ENCODE peak calls at places on chromosomes 13 and 19, in nine cellular contexts. One of them, this sample, is unnamed.

GRCh38 chr19:38867176-38867780 is 10.8 kb downstream of the RINL start:
- DNase-seq in endothelial cell of umbilical vein: no peak
- DNase-seq in IMR-90: no peak
- DNase-seq in heart right ventricle: no peak
- DNase-seq in non-pigmented ciliary epithelial cell: no peak
- DNase-seq in adrenal gland: no peak
- DNase-seq in NCI-H774: no peak
- DNase-seq in skeletal muscle cell: no peak
- DNase-seq in lung microvascular endothelial cell: no peak
- DNase-seq in this sample: no peak

GRCh38 chr13:32246468-32246867 is 68.7 kb downstream of the ZAR1L start:
- DNase-seq in skeletal muscle cell: peak
- DNase-seq in NCI-H774: no peak
- DNase-seq in heart right ventricle: peak
- DNase-seq in adrenal gland: peak
- DNase-seq in non-pigmented ciliary epithelial cell: peak
- DNase-seq in lung microvascular endothelial cell: peak
- DNase-seq in IMR-90: peak
- DNase-seq in endothelial cell of umbilical vein: peak
- DNase-seq in this sample: peak

GRCh38 chr13:46352810-46353209 is 34.2 kb downstream of the RUBCNL start:
- DNase-seq in endothelial cell of umbilical vein: no peak
- DNase-seq in heart right ventricle: no peak
- DNase-seq in NCI-H774: no peak
- DNase-seq in skeletal muscle cell: no peak
- DNase-seq in IMR-90: no peak
- DNase-seq in non-pigmented ciliary epithelial cell: no peak
- DNase-seq in lung microvascular endothelial cell: no peak
- DNase-seq in adrenal gland: peak
- DNase-seq in this sample: no peak

GRCh38 chr19:15015946-15016542 is 33.2 kb upstream of the CASP14 start:
- DNase-seq in NCI-H774: no peak
- DNase-seq in lung microvascular endothelial cell: peak
- DNase-seq in non-pigmented ciliary epithelial cell: no peak
- DNase-seq in IMR-90: no peak
- DNase-seq in skeletal muscle cell: no peak
- DNase-seq in heart right ventricle: no peak
- DNase-seq in endothelial cell of umbilical vein: peak
- DNase-seq in adrenal gland: peak
- DNase-seq in this sample: peak

GRCh38 chr13:51763486-51763885 is 40.5 kb downstream of the DHRS12 start:
- DNase-seq in NCI-H774: no peak
- DNase-seq in endothelial cell of umbilical vein: no peak
- DNase-seq in adrenal gland: no peak
- DNase-seq in heart right ventricle: no peak
- DNase-seq in skeletal muscle cell: no peak
- DNase-seq in IMR-90: no peak
- DNase-seq in non-pigmented ciliary epithelial cell: no peak
- DNase-seq in lung microvascular endothelial cell: no peak
- DNase-seq in this sample: no peak

GRCh38 chr19:47729468-47729798 is 15.9 kb upstream of the NOP53 start:
- DNase-seq in skeletal muscle cell: peak
- DNase-seq in lung microvascular endothelial cell: no peak
- DNase-seq in endothelial cell of umbilical vein: peak
- DNase-seq in adrenal gland: peak
- DNase-seq in NCI-H774: no peak
- DNase-seq in non-pigmented ciliary epithelial cell: peak
- DNase-seq in heart right ventricle: peak
- DNase-seq in IMR-90: peak
- DNase-seq in this sample: peak

GRCh38 chr19:40585677-40586422 is 9.2 kb downstream of the SHKBP1 start:
- DNase-seq in skeletal muscle cell: no peak
- DNase-seq in lung microvascular endothelial cell: peak
- DNase-seq in adrenal gland: no peak
- DNase-seq in endothelial cell of umbilical vein: peak
- DNase-seq in heart right ventricle: no peak
- DNase-seq in IMR-90: peak
- DNase-seq in non-pigmented ciliary epithelial cell: no peak
- DNase-seq in NCI-H774: no peak
- DNase-seq in this sample: no peak

GRCh38 chr19:17841371-17841809 is 6.4 kb downstream of the JAK3 start:
- DNase-seq in skeletal muscle cell: no peak
- DNase-seq in adrenal gland: no peak
- DNase-seq in lung microvascular endothelial cell: no peak
- DNase-seq in heart right ventricle: no peak
- DNase-seq in endothelial cell of umbilical vein: no peak
- DNase-seq in non-pigmented ciliary epithelial cell: no peak
- DNase-seq in NCI-H774: no peak
- DNase-seq in IMR-90: no peak
- DNase-seq in this sample: no peak

GRCh38 chr19:3336680-3337523 is 29.5 kb upstream of the NFIC start:
- DNase-seq in IMR-90: peak
- DNase-seq in adrenal gland: peak
- DNase-seq in non-pigmented ciliary epithelial cell: no peak
- DNase-seq in heart right ventricle: peak
- DNase-seq in skeletal muscle cell: peak
- DNase-seq in endothelial cell of umbilical vein: peak
- DNase-seq in lung microvascular endothelial cell: peak
- DNase-seq in NCI-H774: peak
- DNase-seq in this sample: peak

GRCh38 chr13:24230428-24231072 is 70.0 kb downstream of the SPATA13 start:
- DNase-seq in IMR-90: no peak
- DNase-seq in heart right ventricle: no peak
- DNase-seq in endothelial cell of umbilical vein: no peak
- DNase-seq in adrenal gland: no peak
- DNase-seq in lung microvascular endothelial cell: no peak
- DNase-seq in NCI-H774: no peak
- DNase-seq in non-pigmented ciliary epithelial cell: no peak
- DNase-seq in skeletal muscle cell: no peak
- DNase-seq in this sample: no peak

GRCh38 chr19:46472592-46472991 is 1.2 kb upstream of the PNMA8A start:
- DNase-seq in lung microvascular endothelial cell: no peak
- DNase-seq in heart right ventricle: no peak
- DNase-seq in NCI-H774: no peak
- DNase-seq in skeletal muscle cell: no peak
- DNase-seq in non-pigmented ciliary epithelial cell: no peak
- DNase-seq in adrenal gland: no peak
- DNase-seq in IMR-90: no peak
- DNase-seq in endothelial cell of umbilical vein: no peak
- DNase-seq in this sample: no peak

GRCh38 chr19:50387176-50387867 is 3.2 kb downstream of the POLD1 start:
- DNase-seq in lung microvascular endothelial cell: peak
- DNase-seq in non-pigmented ciliary epithelial cell: no peak
- DNase-seq in heart right ventricle: no peak
- DNase-seq in NCI-H774: no peak
- DNase-seq in endothelial cell of umbilical vein: peak
- DNase-seq in skeletal muscle cell: no peak
- DNase-seq in adrenal gland: no peak
- DNase-seq in IMR-90: peak
- DNase-seq in this sample: peak

GRCh38 chr13:44697058-44697457 is 120.9 kb upstream of the TSC22D1 start:
- DNase-seq in NCI-H774: no peak
- DNase-seq in endothelial cell of umbilical vein: no peak
- DNase-seq in skeletal muscle cell: no peak
- DNase-seq in heart right ventricle: no peak
- DNase-seq in IMR-90: no peak
- DNase-seq in lung microvascular endothelial cell: no peak
- DNase-seq in non-pigmented ciliary epithelial cell: no peak
- DNase-seq in adrenal gland: no peak
- DNase-seq in this sample: no peak

GRCh38 chr13:33194820-33195692 is 90.5 kb downstream of the STARD13 start:
- DNase-seq in endothelial cell of umbilical vein: peak
- DNase-seq in non-pigmented ciliary epithelial cell: peak
- DNase-seq in heart right ventricle: peak
- DNase-seq in lung microvascular endothelial cell: peak
- DNase-seq in NCI-H774: peak
- DNase-seq in IMR-90: peak
- DNase-seq in skeletal muscle cell: peak
- DNase-seq in adrenal gland: no peak
- DNase-seq in this sample: no peak

GRCh38 chr13:59391696-59392095 is 772.0 kb downstream of the DIAPH3 start:
- DNase-seq in non-pigmented ciliary epithelial cell: peak
- DNase-seq in IMR-90: peak
- DNase-seq in NCI-H774: peak
- DNase-seq in lung microvascular endothelial cell: peak
- DNase-seq in endothelial cell of umbilical vein: peak
- DNase-seq in adrenal gland: peak
- DNase-seq in skeletal muscle cell: peak
- DNase-seq in heart right ventricle: peak
- DNase-seq in this sample: peak

GRCh38 chr13:74406439-74406838 is 272.2 kb upstream of the KLF12 start:
- DNase-seq in skeletal muscle cell: peak
- DNase-seq in heart right ventricle: no peak
- DNase-seq in adrenal gland: no peak
- DNase-seq in NCI-H774: no peak
- DNase-seq in non-pigmented ciliary epithelial cell: no peak
- DNase-seq in lung microvascular endothelial cell: no peak
- DNase-seq in endothelial cell of umbilical vein: no peak
- DNase-seq in IMR-90: no peak
- DNase-seq in this sample: no peak

GRCh38 chr19:18156841-18157464 is 4.0 kb downstream of the PIK3R2 start:
- DNase-seq in IMR-90: peak
- DNase-seq in non-pigmented ciliary epithelial cell: peak
- DNase-seq in heart right ventricle: peak
- DNase-seq in lung microvascular endothelial cell: peak
- DNase-seq in skeletal muscle cell: peak
- DNase-seq in endothelial cell of umbilical vein: peak
- DNase-seq in NCI-H774: peak
- DNase-seq in adrenal gland: peak
- DNase-seq in this sample: peak

This sample was measured in H7.